ENCODE peak calls at places on chromosomes 1 and 21, in five cellular contexts. D is heart right ventricle; E is GM13977; T is iPS-NIHi11; Q is stimulated activated effector memory CD8-positive, alpha-beta T cell treated with anti-CD3 and anti-CD28 coated beads, Interleukin-12 subunit alpha, Interleukin-12 subunit beta, amount 100 ng/mL, for 72 hours. S is an unnamed sample.

GRCh38 chr1:158329807-158330206 is 1.5 kb downstream of the CD1B start:
- DNase-seq in D (no peak), E (peak), T (peak), Q (no peak), S (no peak)

GRCh38 chr1:153658400-153659174 is at the start of gene SNAPIN:
- DNase-seq in D (peak), E (peak), T (peak), Q (peak), S (peak)

GRCh38 chr1:202798792-202799331 is 9.4 kb downstream of the KDM5B start:
- DNase-seq in D (no peak), E (no peak), T (no peak), Q (no peak), S (no peak)

GRCh38 chr1:182617734-182618288 is 13.6 kb upstream of the RGS16 start:
- DNase-seq in D (no peak), E (no peak), T (no peak), Q (no peak), S (no peak)

GRCh38 chr1:150162862-150163706 is 13.4 kb downstream of the PLEKHO1 start:
- DNase-seq in D (peak), E (peak), T (peak), Q (no peak), S (no peak)

GRCh38 chr1:175572932-175573871 is 170.2 kb downstream of the TNR start:
- DNase-seq in D (no peak), E (no peak), T (no peak), Q (no peak), S (no peak)

GRCh38 chr1:9294910-9295636 is 2.4 kb downstream of the SPSB1 start:
- DNase-seq in D (no peak), E (peak), T (no peak), Q (no peak), S (no peak)

GRCh38 chr1:208160259-208160819 is 83.8 kb downstream of the PLXNA2 start:
- DNase-seq in D (no peak), E (no peak), T (no peak), Q (no peak), S (no peak)

GRCh38 chr1:104706631-104707147 is 957.0 kb downstream of the AMY1C start:
- DNase-seq in D (no peak), E (no peak), T (no peak), Q (no peak), S (peak)

GRCh38 chr1:27525296-27526271 is 35.6 kb upstream of the WASF2 start:
- DNase-seq in D (peak), E (peak), T (peak), Q (no peak), S (peak)

GRCh38 chr1:5620418-5620817 is 371.8 kb downstream of the NPHP4 start:
- DNase-seq in D (no peak), E (no peak), T (no peak), Q (no peak), S (no peak)

GRCh38 chr1:69702085-69702484 is 134.4 kb downstream of the LRRC7 start:
- DNase-seq in D (no peak), E (no peak), T (no peak), Q (no peak), S (no peak)

GRCh38 chr1:183411091-183411490 is 7.1 kb downstream of the NMNAT2 start:
- DNase-seq in D (no peak), E (no peak), T (no peak), Q (no peak), S (no peak)

GRCh38 chr21:43959231-43960041 is 52.7 kb upstream of the TRAPPC10 start:
- DNase-seq in D (no peak), E (no peak), T (no peak), Q (no peak), S (no peak)

GRCh38 chr1:56376188-56376984 is 203.0 kb downstream of the PLPP3 start:
- DNase-seq in D (peak), E (no peak), T (peak), Q (no peak), S (no peak)

GRCh38 chr21:28633803-28634572 is 358.7 kb downstream of the LTN1 start:
- DNase-seq in D (peak), E (no peak), T (no peak), Q (no peak), S (no peak)

GRCh38 chr1:115400891-115401290 is 62.8 kb upstream of the NGF start:
- DNase-seq in D (no peak), E (no peak), T (no peak), Q (no peak), S (no peak)

GRCh38 chr1:70628973-70629372 is 217.9 kb downstream of the CTH start:
- DNase-seq in D (no peak), E (no peak), T (no peak), Q (no peak), S (no peak)

GRCh38 chr1:26782521-26783212 is 5.1 kb upstream of the PIGV start:
- DNase-seq in D (no peak), E (no peak), T (no peak), Q (no peak), S (no peak)

GRCh38 chr1:36706416-36706815 is 223.7 kb upstream of the CSF3R start:
- DNase-seq in D (no peak), E (no peak), T (no peak), Q (no peak), S (no peak)